ENCODE peak calls at places on chromosomes 11 and 22, in seven cellular contexts. E, G, W, P, I, Q and T are unnamed samples.

GRCh38 chr11:128733440-128734115 is 39.7 kb downstream of the FLI1 start:
- DNase-seq in E (peak), W (no peak), P (peak), G (no peak), I (no peak), Q (no peak), T (no peak)

GRCh38 chr11:92304271-92304670 is 79.7 kb downstream of the FAT3 start:
- DNase-seq in I (no peak), W (no peak), Q (no peak), E (no peak), P (no peak), G (no peak), T (no peak)

GRCh38 chr22:20095521-20095920 is 15.5 kb downstream of the DGCR8 start:
- DNase-seq in G (no peak), Q (no peak), I (no peak), W (no peak), E (no peak), P (peak), T (no peak)

GRCh38 chr11:11860103-11860979 is 18.6 kb downstream of the USP47 start:
- DNase-seq in W (no peak), Q (peak), G (peak), I (no peak), E (no peak), P (no peak), T (no peak)

GRCh38 chr22:50189184-50189848 is 3.6 kb downstream of the TRABD start:
- DNase-seq in Q (no peak), G (no peak), P (no peak), E (no peak), W (no peak), I (no peak), T (peak)

GRCh38 chr11:72280726-72281315 is 36.8 kb upstream of the PHOX2A start:
- DNase-seq in I (no peak), E (no peak), Q (no peak), G (no peak), P (no peak), W (no peak), T (no peak)

GRCh38 chr22:20238567-20239062 is 29.5 kb downstream of the RTN4R start:
- DNase-seq in W (no peak), G (peak), I (peak), P (peak), Q (no peak), E (peak), T (peak)

GRCh38 chr11:1988667-1989317 is 8.8 kb downstream of the H19 start:
- DNase-seq in G (no peak), I (no peak), E (peak), P (no peak), W (no peak), Q (no peak), T (peak)

GRCh38 chr11:6655790-6656580 is at the start of gene DCHS1:
- DNase-seq in G (peak), E (peak), W (no peak), P (no peak), Q (no peak), I (no peak), T (peak)

GRCh38 chr22:50261615-50262459 is at the start of gene MAPK12:
- DNase-seq in G (peak), Q (peak), I (no peak), P (no peak), E (peak), W (no peak), T (peak)

GRCh38 chr22:49934891-49935557 is 16.6 kb downstream of the CRELD2 start:
- DNase-seq in P (peak), W (no peak), G (peak), Q (peak), E (peak), I (peak), T (peak)

GRCh38 chr11:59573216-59573615 is 42.4 kb downstream of the OSBP start:
- DNase-seq in G (no peak), W (peak), Q (peak), I (no peak), E (no peak), P (no peak), T (no peak)

GRCh38 chr11:29511394-29511793 is 505.4 kb downstream of the KCNA4 start:
- DNase-seq in P (no peak), Q (no peak), E (no peak), W (no peak), G (no peak), I (no peak), T (no peak)

GRCh38 chr11:86395061-86395551 is 20.4 kb downstream of the CCDC81 start:
- DNase-seq in W (no peak), P (no peak), Q (no peak), E (peak), G (peak), I (no peak), T (no peak)

GRCh38 chr11:34501500-34501899 is 12.1 kb downstream of the ELF5 start:
- DNase-seq in W (peak), P (no peak), E (no peak), Q (peak), I (no peak), G (no peak), T (no peak)

GRCh38 chr11:35583126-35583525 is 35.1 kb upstream of the FJX1 start:
- DNase-seq in G (no peak), I (no peak), W (no peak), Q (peak), P (no peak), E (no peak), T (no peak)

GRCh38 chr11:67996622-67997459 is 7.1 kb downstream of the UNC93B1 start:
- DNase-seq in W (no peak), E (peak), I (no peak), Q (peak), G (peak), P (peak), T (peak)

GRCh38 chr11:124768914-124769313 is 6.8 kb upstream of the ESAM start:
- DNase-seq in G (no peak), E (no peak), I (no peak), W (no peak), P (no peak), Q (no peak), T (no peak)

GRCh38 chr11:63937713-63938480 is 905 bp upstream of the NAA40 start:
- DNase-seq in Q (no peak), W (no peak), P (peak), G (no peak), E (peak), I (no peak), T (no peak)

GRCh38 chr11:130789241-130789640 is 127.0 kb downstream of the SNX19 start:
- DNase-seq in Q (no peak), P (no peak), I (no peak), G (no peak), W (no peak), E (no peak), T (no peak)

GRCh38 chr22:31604746-31605705 is 57.0 kb downstream of the PISD start:
- DNase-seq in I (no peak), Q (no peak), G (no peak), E (peak), W (no peak), P (peak), T (no peak)

GRCh38 chr22:44362249-44363040 is 49.7 kb upstream of the SHISAL1 start:
- DNase-seq in I (no peak), Q (no peak), P (no peak), G (no peak), E (peak), W (no peak), T (peak)

GRCh38 chr11:65504671-65505433 is 6.0 kb downstream of the MALAT1 start:
- DNase-seq in Q (peak), G (peak), I (no peak), E (peak), W (no peak), P (no peak), T (no peak)

GRCh38 chr11:113255096-113255495 is 59.3 kb upstream of the TTC12 start:
- DNase-seq in P (no peak), G (no peak), I (no peak), E (no peak), W (no peak), Q (no peak), T (no peak)

GRCh38 chr11:123063396-123064267 is 1.7 kb upstream of the HSPA8 start:
- DNase-seq in P (peak), E (no peak), W (no peak), G (peak), Q (peak), I (peak), T (peak)

GRCh38 chr22:26314656-26315055 is 114.4 kb upstream of the ASPHD2 start:
- DNase-seq in E (no peak), G (no peak), W (no peak), I (no peak), Q (no peak), P (no peak), T (no peak)

GRCh38 chr11:46240861-46241260 is 36.6 kb upstream of the CREB3L1 start:
- DNase-seq in G (no peak), I (no peak), W (no peak), E (no peak), P (no peak), Q (no peak), T (no peak)

GRCh38 chr22:46446799-46447198 is 90.6 kb downstream of the CELSR1 start:
- DNase-seq in G (no peak), I (no peak), Q (peak), P (no peak), E (no peak), W (no peak), T (no peak)

GRCh38 chr11:74371269-74372039 is 26.8 kb downstream of the PGM2L1 start:
- DNase-seq in E (no peak), Q (peak), G (no peak), P (no peak), W (peak), I (no peak), T (no peak)

GRCh38 chr22:21641417-21641794 is 696 bp upstream of the SDF2L1 start:
- DNase-seq in G (peak), W (no peak), Q (peak), E (peak), I (no peak), P (no peak), T (no peak)

GRCh38 chr22:50340157-50340879 is 2.8 kb upstream of the PPP6R2 start:
- DNase-seq in Q (no peak), I (no peak), G (no peak), E (peak), W (no peak), P (peak), T (no peak)